ENCODE peak calls at places on chromosomes 2 and 18, in five cellular contexts. C, O, K, Q and R are unnamed samples.

GRCh38 chr2:68943581-68944568 is 8.8 kb downstream of the GKN2 start:
- DNase-seq in K (peak), Q (peak), O (peak), C (no peak), R (peak)

GRCh38 chr2:202695166-202695565 is 60.4 kb downstream of the FAM117B start:
- DNase-seq in O (no peak), Q (no peak), C (no peak), K (no peak), R (no peak)

GRCh38 chr18:69492861-69493260 is 92.2 kb downstream of the DOK6 start:
- DNase-seq in O (no peak), K (no peak), Q (no peak), C (no peak), R (no peak)

GRCh38 chr18:35580748-35581534 is 599 bp upstream of the GALNT1 start:
- DNase-seq in Q (peak), C (peak), K (peak), O (peak), R (no peak)

GRCh38 chr2:11705063-11705462 is 35.1 kb upstream of the NTSR2 start:
- DNase-seq in K (no peak), Q (no peak), O (no peak), C (no peak), R (no peak)

GRCh38 chr2:65452150-65452895 is 19.9 kb upstream of the SPRED2 start:
- DNase-seq in C (no peak), K (no peak), Q (no peak), O (no peak), R (no peak)

GRCh38 chr2:149894760-149895159 is 307.2 kb upstream of the MMADHC start:
- DNase-seq in C (no peak), O (no peak), Q (no peak), K (no peak), R (no peak)

GRCh38 chr2:230877131-230877736 is 12.5 kb downstream of the ITM2C start:
- DNase-seq in K (no peak), Q (no peak), C (no peak), O (no peak), R (no peak)

GRCh38 chr18:48342125-48342524 is 67.1 kb downstream of the ZBTB7C start:
- DNase-seq in Q (peak), K (no peak), C (no peak), O (no peak), R (no peak)

GRCh38 chr18:12015697-12016062 is 34.4 kb downstream of the IMPA2 start:
- DNase-seq in O (no peak), C (no peak), K (no peak), Q (no peak), R (no peak)

GRCh38 chr18:41875094-41875780 is 79.8 kb upstream of the PIK3C3 start:
- DNase-seq in Q (no peak), K (no peak), O (no peak), C (no peak), R (no peak)

GRCh38 chr2:134454931-134455330 is 201.1 kb downstream of the MGAT5 start:
- DNase-seq in Q (no peak), C (no peak), O (no peak), K (no peak), R (no peak)

GRCh38 chr2:83054751-83055150 is 1404.3 kb downstream of the SUCLG1 start:
- DNase-seq in O (no peak), Q (no peak), C (no peak), K (no peak), R (no peak)

GRCh38 chr2:34578641-34579040 is 979.5 kb upstream of the FAM98A start:
- DNase-seq in Q (no peak), O (no peak), C (no peak), K (no peak), R (no peak)

GRCh38 chr18:27695509-27695908 is 481.4 kb downstream of the CDH2 start:
- DNase-seq in K (no peak), O (no peak), C (no peak), Q (no peak), R (no peak)

GRCh38 chr2:152304845-152305244 is 30.1 kb upstream of the FMNL2 start:
- DNase-seq in K (no peak), Q (no peak), O (no peak), C (no peak), R (no peak)

GRCh38 chr2:219574509-219575311 is 2.6 kb downstream of the INHA start:
- DNase-seq in Q (no peak), C (no peak), O (no peak), K (no peak), R (no peak)

GRCh38 chr2:213627054-213627710 is 342.9 kb downstream of the SPAG16 start:
- DNase-seq in O (no peak), K (no peak), Q (no peak), C (no peak), R (no peak)

GRCh38 chr2:101540518-101540917 is 65.6 kb upstream of the RFX8 start:
- DNase-seq in O (no peak), K (no peak), C (no peak), Q (no peak), R (no peak)

GRCh38 chr2:32715391-32715841 is 87.6 kb downstream of the TTC27 start:
- DNase-seq in Q (peak), O (peak), K (no peak), C (no peak), R (peak)

GRCh38 chr2:86787701-86788100 is 3.0 kb downstream of the CD8A start:
- DNase-seq in Q (no peak), C (no peak), K (no peak), O (no peak), R (no peak)

GRCh38 chr2:10688921-10689807 is 611 bp downstream of the NOL10 start:
- DNase-seq in K (no peak), O (no peak), Q (no peak), C (no peak), R (no peak)

GRCh38 chr18:34867520-34867919 is 157.4 kb downstream of the DTNA start:
- DNase-seq in C (no peak), Q (peak), K (no peak), O (no peak), R (peak)

GRCh38 chr2:9226458-9227380 is 20.1 kb downstream of the ASAP2 start:
- DNase-seq in C (peak), O (no peak), K (no peak), Q (no peak), R (no peak)

GRCh38 chr2:54545700-54546450 is 89.7 kb downstream of the SPTBN1 start:
- DNase-seq in Q (no peak), K (no peak), O (no peak), C (no peak), R (no peak)

GRCh38 chr2:158464426-158465281 is 7.9 kb downstream of the PKP4 start:
- DNase-seq in K (no peak), O (peak), Q (no peak), C (no peak), R (no peak)